ENCODE peak calls at places on chromosome 6, in seven cellular contexts. A is T-helper 17 cell, J is Peyer's patch, Q is mucosa of descending colon, E is Caco-2, O is keratinocyte, W is right cardiac atrium. G is an unnamed sample. For H3K9me3, the result is how much of the 10 kb centered on the place peaks cover.

GRCh38 chr6:133809406-133809805 is 79.5 kb upstream of the TCF21 start:
- DNase-seq in W (no peak), Q (no peak), J (no peak), A (no peak), O (no peak), E (no peak), G (peak)

GRCh38 chr6:167099707-167100106 is 23.2 kb upstream of the CCR6 start:
- DNase-seq in E (no peak), J (no peak), O (no peak), W (no peak), Q (no peak), A (no peak), G (no peak)

GRCh38 chr6:166499350-166500163 is 86.9 kb downstream of the RAMACL start:
- DNase-seq in E (no peak), A (no peak), J (no peak), O (no peak), W (no peak), Q (no peak), G (no peak)

GRCh38 chr6:83467620-83468036 is 36.8 kb upstream of the ME1 start:
- DNase-seq in A (no peak), Q (peak), J (no peak), O (no peak), W (peak), E (no peak), G (no peak)

GRCh38 chr6:113936093-113936934 is 34.6 kb downstream of the HDAC2 start:
- DNase-seq in E (no peak), O (peak), Q (no peak), J (no peak), A (no peak), W (no peak), G (peak)

GRCh38 chr6:110949679-110950285 is 8.7 kb upstream of the GTF3C6 start:
- DNase-seq in E (no peak), O (no peak), W (no peak), Q (no peak), A (no peak), J (no peak), G (peak)

GRCh38 chr6:24936641-24937317 is 1.0 kb upstream of the RIPOR2 start:
- DNase-seq in O (no peak), W (no peak), A (peak), Q (no peak), E (no peak), J (no peak), G (peak)

GRCh38 chr6:33989016-33989854 is 156.7 kb downstream of the GRM4 start:
- DNase-seq in E (no peak), A (no peak), W (no peak), O (no peak), Q (peak), J (no peak), G (no peak)

GRCh38 chr6:16523550-16524379 is 237.5 kb downstream of the ATXN1 start:
- DNase-seq in E (no peak), A (no peak), J (no peak), Q (no peak), O (no peak), W (peak), G (peak)

GRCh38 chr6:105993769-105994521 is 92.2 kb upstream of the PRDM1 start:
- DNase-seq in W (no peak), A (peak), Q (peak), E (no peak), J (peak), O (no peak), G (peak)

GRCh38 chr6:38164671-38165108 is 345.2 kb downstream of the ZFAND3 start:
- DNase-seq in J (peak), Q (no peak), W (no peak), A (no peak), E (no peak), O (no peak), G (no peak)

GRCh38 chr6:127641905-127642304 is 64.9 kb downstream of the C6orf58 start:
- DNase-seq in E (peak), A (no peak), J (no peak), O (no peak), Q (no peak), W (no peak), G (peak)

GRCh38 chr6:17968081-17968518 is 19.3 kb downstream of the KIF13A start:
- DNase-seq in W (no peak), Q (no peak), J (no peak), A (no peak), O (peak), E (no peak), G (peak)

GRCh38 chr6:677919-678318 is 15.0 kb downstream of the EXOC2 start:
- DNase-seq in A (no peak), J (no peak), O (no peak), W (no peak), Q (no peak), E (no peak), G (no peak)

GRCh38 chr6:93858213-93858612 is 438.9 kb upstream of the EPHA7 start:
- DNase-seq in J (no peak), O (no peak), E (no peak), Q (no peak), A (no peak), W (no peak), G (no peak)

GRCh38 chr6:112311950-112312547 is 35.1 kb upstream of the RFPL4B start:
- DNase-seq in J (no peak), O (no peak), A (no peak), Q (no peak), W (no peak), E (no peak), G (peak)

GRCh38 chr6:53119349-53119748 is 29.3 kb downstream of the GCM1 start:
- DNase-seq in W (no peak), J (no peak), Q (no peak), A (no peak), O (no peak), E (no peak), G (no peak)

GRCh38 chr6:95203153-95203754 is 374.1 kb upstream of the MANEA start:
- DNase-seq in E (no peak), O (no peak), J (no peak), A (no peak), W (no peak), Q (no peak), G (peak)

GRCh38 chr6:43052842-43053544 is 658 bp downstream of the CUL7 start:
- DNase-seq in J (no peak), W (peak), Q (peak), A (no peak), E (peak), O (no peak), G (peak)

GRCh38 chr6:106560966-106561740 is 68.1 kb downstream of the RTN4IP1 start:
- DNase-seq in E (no peak), O (no peak), A (no peak), W (no peak), Q (no peak), J (no peak), G (peak)

GRCh38 chr6:23532227-23532626 is 593.8 kb upstream of the NRSN1 start:
- DNase-seq in O (no peak), E (no peak), W (no peak), Q (no peak), A (no peak), J (no peak), G (no peak)

GRCh38 chr6:38345586-38345985 is 294.1 kb downstream of the BTBD9 start:
- DNase-seq in W (no peak), O (no peak), J (no peak), E (no peak), A (no peak), Q (no peak), G (no peak)

GRCh38 chr6:160071805-160072687 is 49.6 kb upstream of the SLC22A1 start:
- DNase-seq in A (no peak), Q (no peak), E (no peak), O (no peak), W (no peak), J (peak), G (no peak)

GRCh38 chr6:53302678-53303360 is 45.9 kb downstream of the ELOVL5 start:
- DNase-seq in J (no peak), O (peak), E (no peak), W (no peak), Q (no peak), A (no peak), G (peak)

GRCh38 chr6:15791401-15792137 is 128.7 kb upstream of the DTNBP1 start:
- DNase-seq in J (no peak), Q (no peak), E (no peak), W (no peak), O (no peak), A (no peak), G (no peak)

GRCh38 chr6:106155219-106155830 is 69.2 kb downstream of the PRDM1 start:
- DNase-seq in W (no peak), E (no peak), A (no peak), O (no peak), Q (no peak), J (no peak), G (no peak)

GRCh38 chr6:131093334-131093733 is 30.3 kb upstream of the EPB41L2 start:
- DNase-seq in Q (no peak), J (no peak), O (no peak), A (no peak), W (no peak), E (no peak), G (no peak)
- H3K9me3 ChIP-seq in Q (under half), J (under half), O (under half), A (under half), W (under half), E (under half), G (under half)

GRCh38 chr6:78131521-78131920 is 478.7 kb downstream of the MEI4 start:
- DNase-seq in E (no peak), A (no peak), W (no peak), J (no peak), O (no peak), Q (no peak), G (no peak)
- H3K9me3 ChIP-seq in E (under half), A (under half), W (under half), J (under half), O (under half), Q (under half), G (under half)

DNA sequence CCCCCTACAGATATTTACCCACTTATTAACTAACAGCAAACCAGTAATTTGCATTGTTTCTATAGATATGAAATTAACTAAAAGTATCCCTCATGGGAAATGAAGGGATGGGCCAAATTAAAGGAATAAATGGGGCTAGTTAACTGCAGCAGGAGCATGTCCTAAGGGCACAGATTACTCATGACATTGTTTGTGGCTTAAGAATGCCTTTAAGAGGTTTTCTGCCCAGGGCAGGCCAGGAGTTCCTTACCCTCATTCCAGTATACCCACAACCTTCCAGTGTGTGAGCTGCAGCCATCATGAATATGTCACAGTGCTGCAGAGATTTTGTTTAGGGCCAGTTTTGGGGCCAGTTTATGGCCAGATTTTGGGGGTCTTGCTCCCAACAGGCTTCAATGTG is 1101.9 kb downstream of the PRIM2 start:
- DNase-seq in E (no peak), O (no peak), W (no peak), A (no peak), Q (no peak), J (no peak), G (no peak)
- H3K9me3 ChIP-seq in E (under half), O (under half), W (under half), A (under half), Q (half or more), J (under half), G (under half)

DNA sequence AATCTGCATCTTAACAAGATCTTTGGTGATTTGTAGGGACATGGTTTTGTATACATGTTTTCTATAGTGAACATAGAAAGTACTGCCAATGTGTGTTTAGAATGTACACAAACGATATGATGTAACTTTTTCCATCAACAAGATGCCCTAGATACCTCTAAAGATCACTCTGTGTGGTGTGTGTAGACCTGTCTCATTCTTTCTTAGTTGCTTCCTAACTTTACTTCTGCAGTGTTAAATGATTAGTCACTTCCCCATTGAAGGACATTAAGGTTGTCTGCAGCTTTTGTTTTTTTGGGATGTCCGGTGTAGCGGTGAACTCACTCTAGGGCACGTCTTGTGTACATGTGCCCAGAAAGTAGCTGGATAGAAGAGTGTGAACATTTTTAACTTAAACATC is 35.9 kb downstream of the CDYL start:
- DNase-seq in O (no peak), Q (no peak), A (no peak), W (no peak), E (no peak), J (no peak), G (no peak)
- H3K9me3 ChIP-seq in O (under half), Q (under half), A (under half), W (under half), E (under half), J (under half), G (under half)